ENCODE peak calls at places on chromosomes 12 and 14, in five cellular contexts. Y, C, F, Q and Z are unnamed samples.

GRCh38 chr12:118189761-118190181 is 53.8 kb downstream of the PEBP1 start:
- DNase-seq in F (no peak), C (peak; percentile 33), Y (no peak), Q (no peak), Z (peak; percentile 78)

GRCh38 chr14:88556581-88556980 is 1.8 kb upstream of the PTPN21 start:
- DNase-seq in Q (no peak), F (no peak), C (no peak), Y (no peak), Z (peak; percentile 62)

GRCh38 chr14:54105898-54106297 is 149.3 kb upstream of the BMP4 start:
- DNase-seq in C (peak; percentile 28), Q (peak; percentile 71), Y (no peak), F (peak; percentile 100), Z (no peak)

GRCh38 chr14:23023500-23024152 is 11.1 kb downstream of the PSMB5 start:
- DNase-seq in Q (no peak), F (no peak), Y (no peak), C (no peak), Z (no peak)

GRCh38 chr12:74538491-74539258 is 1.0 kb downstream of the ATXN7L3B start:
- DNase-seq in C (peak; percentile 18), F (peak; percentile 26), Q (no peak), Y (peak; percentile 76), Z (peak; percentile 40)

GRCh38 chr14:102938191-102938590 is 15.7 kb downstream of the AMN start:
- DNase-seq in Q (no peak), C (no peak), F (no peak), Y (no peak), Z (no peak)

GRCh38 chr14:70707138-70708038 is 65.7 kb downstream of the TTC9 start:
- DNase-seq in Q (peak; percentile 27), Y (no peak), F (peak; percentile 88), C (peak; percentile 57), Z (peak; percentile 68)

GRCh38 chr12:30896461-30896860 is 30.1 kb upstream of the TSPAN11 start:
- DNase-seq in Q (no peak), F (no peak), Y (no peak), C (no peak), Z (peak; percentile 81)

GRCh38 chr14:102055181-102055901 is 31.5 kb downstream of the HSP90AA1 start:
- DNase-seq in F (no peak), C (peak; percentile 43), Q (no peak), Y (no peak), Z (peak; percentile 80)

GRCh38 chr12:29427964-29428363 is 47.0 kb upstream of the ERGIC2 start:
- DNase-seq in Q (peak; percentile 36), C (peak; percentile 10), Y (peak; percentile 65), F (peak; percentile 53), Z (no peak)

GRCh38 chr12:123078114-123078465 is 72.8 kb downstream of the PITPNM2 start:
- DNase-seq in Q (no peak), C (no peak), Y (no peak), F (no peak), Z (no peak)

GRCh38 chr12:46494424-46494823 is 121.9 kb upstream of the SLC38A2 start:
- DNase-seq in Q (no peak), C (no peak), Y (no peak), F (peak; percentile 65), Z (peak; percentile 63)

GRCh38 chr12:52662093-52663006 is 10.3 kb upstream of the KRT2 start:
- DNase-seq in Y (no peak), C (no peak), Q (no peak), F (no peak), Z (no peak)

GRCh38 chr14:103744621-103745395 is 29.2 kb downstream of the ZFYVE21 start:
- DNase-seq in C (peak; percentile 1), Y (peak; percentile 11), F (no peak), Q (no peak), Z (no peak)

GRCh38 chr14:63203618-63204406 is 431 bp upstream of the RHOJ start:
- DNase-seq in Q (no peak), Y (no peak), F (peak; percentile 53), C (peak; percentile 90), Z (peak; percentile 91)

GRCh38 chr12:29148065-29148957 is 767 bp upstream of the FAR2 start:
- DNase-seq in F (peak; percentile 55), Q (no peak), C (peak; percentile 19), Y (no peak), Z (peak; percentile 61)

GRCh38 chr12:22709292-22709691 is 84.3 kb downstream of the ETNK1 start:
- DNase-seq in C (peak; percentile 17), Q (peak; percentile 26), Y (peak; percentile 21), F (peak; percentile 46), Z (peak; percentile 20)

GRCh38 chr12:42140901-42141300 is 3.8 kb downstream of the GXYLT1 start:
- DNase-seq in C (peak; percentile 43), Y (no peak), F (peak; percentile 62), Q (no peak), Z (peak; percentile 44)

GRCh38 chr14:76136476-76137160 is 15.1 kb upstream of the GPATCH2L start:
- DNase-seq in Q (no peak), C (no peak), F (no peak), Y (no peak), Z (no peak)

GRCh38 chr12:97142737-97143450 is 235.8 kb downstream of the NEDD1 start:
- DNase-seq in C (no peak), F (no peak), Y (no peak), Q (no peak), Z (no peak)

GRCh38 chr12:123571343-123571813 is 13.0 kb upstream of the TMED2 start:
- DNase-seq in C (peak; percentile 64), Y (no peak), F (peak; percentile 35), Q (peak; percentile 33), Z (peak; percentile 89)

GRCh38 chr14:54446201-54446693 is 5.1 kb upstream of the CNIH1 start:
- DNase-seq in C (peak; percentile 18), Q (no peak), Y (no peak), F (peak; percentile 71), Z (no peak)

GRCh38 chr12:6724409-6724797 is 557 bp downstream of the COPS7A start:
- DNase-seq in Y (peak; percentile 75), C (peak; percentile 24), Q (no peak), F (peak; percentile 8), Z (peak; percentile 52)

GRCh38 chr12:104575442-104575841 is 118.7 kb downstream of the CHST11 start:
- DNase-seq in Y (peak; percentile 79), C (no peak), Q (no peak), F (no peak), Z (no peak)

GRCh38 chr12:104576980-104577925 is 120.5 kb downstream of the CHST11 start:
- DNase-seq in C (no peak), Y (no peak), Q (no peak), F (no peak), Z (peak; percentile 88)

GRCh38 chr12:104578453-104578852 is 121.7 kb downstream of the CHST11 start:
- DNase-seq in Y (no peak), F (peak; percentile 65), Q (no peak), C (no peak), Z (peak; percentile 95)

GRCh38 chr12:104579716-104580495 is 123.2 kb downstream of the CHST11 start:
- DNase-seq in Q (no peak), Y (no peak), C (no peak), F (no peak), Z (peak; percentile 46)

DNA sequence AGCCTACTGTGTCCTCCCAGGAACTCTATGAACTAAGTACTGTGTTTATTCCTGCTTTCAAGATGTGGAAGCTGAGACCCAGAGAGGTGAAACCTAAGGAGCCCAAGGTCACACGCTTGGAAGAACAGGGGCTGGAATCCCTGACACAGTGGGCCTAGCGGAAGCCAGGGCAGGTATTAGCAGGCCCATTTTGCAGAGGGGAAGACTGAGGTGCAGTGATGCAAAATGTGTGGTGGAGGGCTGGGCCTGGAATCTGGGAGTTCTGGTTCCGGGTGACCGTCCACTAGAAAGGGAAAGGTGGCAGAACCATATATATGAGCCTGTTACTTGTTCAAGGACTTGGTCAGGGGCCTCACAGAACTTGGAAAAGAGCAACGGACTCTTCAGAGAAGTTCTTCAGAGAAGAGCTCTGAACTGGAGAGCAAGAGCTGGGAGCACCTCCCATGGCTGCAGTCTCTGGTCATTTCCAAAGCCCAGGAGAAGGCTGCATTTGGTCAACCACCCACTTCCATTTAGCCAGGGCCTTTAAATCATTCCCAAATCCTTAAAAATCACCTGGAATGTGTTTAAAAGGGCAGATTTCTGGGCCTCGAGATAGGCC is 119.5 kb downstream of the CHST11 start:
- DNase-seq in Y (no peak), Q (no peak), F (no peak), C (no peak), Z (no peak)
- TF ChIP-seq EZH2phosphoT487 in Y (no peak), Q (no peak), F (no peak), C (no peak), Z (no peak)

DNA sequence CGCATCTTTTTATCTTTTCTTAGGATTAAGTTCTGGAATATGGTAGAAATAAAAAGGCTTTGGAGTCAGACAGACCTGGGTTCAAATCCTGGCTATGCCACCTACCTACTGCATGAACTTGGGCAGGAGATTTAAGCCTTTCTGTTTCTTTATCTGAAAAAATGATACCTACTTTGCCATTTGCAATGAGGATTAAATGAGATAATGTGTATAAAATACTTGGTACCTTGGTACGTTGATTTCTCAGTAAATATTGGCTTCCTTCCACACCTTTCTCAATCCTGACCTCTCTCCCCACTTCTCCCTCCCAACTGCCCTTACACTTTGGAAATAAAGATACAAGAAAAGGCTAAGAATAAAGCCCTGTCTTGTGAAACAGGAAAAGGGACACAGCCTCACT is 172.6 kb downstream of the PAX9 start:
- DNase-seq in F (no peak), C (no peak), Y (no peak), Q (no peak), Z (no peak)
- H2AFZ ChIP-seq in F (no peak overlapping the region), C (no peak overlapping the region), Y (no peak overlapping the region), Q (no peak overlapping the region), Z (no peak overlapping the region)

DNA sequence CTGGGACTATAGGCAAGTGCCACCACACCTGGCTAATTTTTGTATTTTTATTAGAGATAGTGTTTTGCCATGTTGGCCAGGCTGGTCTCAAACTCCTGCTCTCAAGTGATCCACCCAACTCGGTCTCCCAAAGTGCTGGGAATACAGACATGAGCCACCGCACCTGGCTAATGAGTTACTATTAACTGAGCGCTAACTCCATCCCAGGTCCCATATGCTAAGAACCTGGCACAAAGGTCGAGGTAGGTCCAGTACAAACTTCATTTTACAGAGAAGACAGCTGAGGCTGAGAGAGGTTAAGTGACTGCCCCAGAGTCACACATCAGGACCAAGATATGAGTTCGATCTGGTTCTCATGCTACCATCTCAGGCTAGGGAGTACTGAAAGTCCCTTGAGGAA is 4.5 kb upstream of the PLA2G1B start:
- DNase-seq in Q (no peak), C (no peak), Y (no peak), F (no peak), Z (no peak)
- TF ChIP-seq EZH2phosphoT487 in Q (no peak), C (no peak), Y (no peak), F (no peak), Z (no peak)

GRCh38 chr12:76223869-76224268 is 124.3 kb downstream of the BBS10 start:
- DNase-seq in C (no peak), Q (no peak), F (peak; percentile 6), Y (no peak), Z (no peak)

GRCh38 chr12:76226397-76226796 is 121.8 kb downstream of the BBS10 start:
- DNase-seq in Q (no peak), Y (no peak), F (peak; percentile 17), C (no peak), Z (peak; percentile 20)

GRCh38 chr12:76219806-76220205 is 128.4 kb downstream of the BBS10 start:
- DNase-seq in Q (no peak), C (no peak), F (peak; percentile 10), Y (no peak), Z (no peak)

GRCh38 chr12:76216585-76217472 is 131.4 kb downstream of the BBS10 start:
- DNase-seq in Y (no peak), F (no peak), C (no peak), Q (no peak), Z (no peak)

DNA sequence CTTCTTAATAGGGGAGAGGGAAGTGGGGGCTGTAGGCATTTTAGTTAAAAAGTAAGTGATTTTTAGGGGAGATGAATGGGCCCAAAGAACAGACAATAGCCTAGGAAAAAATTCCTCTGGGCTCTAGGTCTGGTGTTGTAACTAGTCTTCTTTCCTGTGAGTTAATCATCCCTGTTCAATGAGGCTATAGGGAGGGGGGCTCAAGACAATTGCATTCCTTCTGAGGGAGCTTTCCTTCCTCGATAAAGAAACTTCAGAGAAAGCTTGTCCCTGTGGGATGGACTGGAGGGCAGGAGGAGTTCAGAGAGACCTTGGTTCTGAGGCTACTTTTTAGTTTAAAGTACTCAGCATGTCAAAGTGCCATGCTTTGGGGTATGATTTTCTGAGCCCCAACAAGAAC is 127.2 kb downstream of the BBS10 start:
- DNase-seq in F (no peak), Y (no peak), C (no peak), Q (no peak), Z (no peak)
- H2AFZ ChIP-seq in F (no peak overlapping the region), Y (no peak overlapping the region), C (no peak overlapping the region), Q (no peak overlapping the region), Z (no peak overlapping the region)